ENCODE peak calls at places on chromosomes 7 and 10, in seven cellular contexts. A is small intestine, N is GF-D8, R is psoas muscle, F is EL, Z is choroid plexus epithelial cell, L is HuH-7.5. E is an unnamed sample.

GRCh38 chr10:62308101-62308500 is 39.5 kb upstream of the RTKN2 start:
- DNase-seq in N (no peak), F (no peak), L (no peak), Z (no peak), A (no peak), R (no peak), E (no peak)

GRCh38 chr10:106559442-106559841 is 605.1 kb downstream of the SORCS1 start:
- DNase-seq in F (peak), Z (peak), N (no peak), A (no peak), L (no peak), R (no peak), E (no peak)

GRCh38 chr7:95097851-95098250 is 190.5 kb downstream of the PPP1R9A start:
- DNase-seq in N (no peak), L (no peak), F (no peak), R (no peak), Z (no peak), A (no peak), E (no peak)

GRCh38 chr7:118109607-118110006 is 74.4 kb upstream of the LSM8 start:
- DNase-seq in R (no peak), F (no peak), L (peak), N (no peak), Z (no peak), A (peak), E (no peak)

GRCh38 chr7:124922200-124922599 is 7.4 kb downstream of the POT1 start:
- DNase-seq in Z (no peak), R (no peak), F (no peak), A (no peak), L (no peak), N (no peak), E (no peak)

GRCh38 chr7:48091506-48092433 is 2.7 kb downstream of the UPP1 start:
- DNase-seq in F (no peak), N (no peak), L (no peak), A (no peak), Z (no peak), R (no peak), E (no peak)

GRCh38 chr7:21365866-21366624 is 61.8 kb upstream of the SP4 start:
- DNase-seq in R (no peak), L (no peak), A (peak), Z (peak), N (no peak), F (peak), E (no peak)

GRCh38 chr10:29328988-29329387 is 40.1 kb downstream of the LYZL1 start:
- DNase-seq in A (no peak), L (no peak), Z (no peak), N (no peak), F (peak), R (peak), E (no peak)

GRCh38 chr10:72097448-72098300 is 9.3 kb upstream of the SPOCK2 start:
- DNase-seq in F (peak), Z (peak), L (no peak), A (peak), R (no peak), N (no peak), E (no peak)

GRCh38 chr7:26376208-26376917 is 84.7 kb downstream of the SNX10 start:
- DNase-seq in N (peak), F (no peak), L (peak), A (no peak), R (peak), Z (no peak), E (no peak)

GRCh38 chr7:130182990-130183389 is 22.2 kb downstream of the TMEM209 start:
- DNase-seq in F (no peak), Z (no peak), A (no peak), R (no peak), N (no peak), L (no peak), E (no peak)

GRCh38 chr7:138226851-138227250 is 150.6 kb downstream of the AKR1D1 start:
- DNase-seq in Z (no peak), F (no peak), R (no peak), A (no peak), L (no peak), N (no peak), E (no peak)

E was measured in T-helper 22 cell.